ENCODE peak calls at places on chromosomes 5 and 9, in five cellular contexts. K is upper lobe of left lung, G is IMR-90, L is spleen, H is body of pancreas. I is an unnamed sample. For H3K36me3, the result is how much of the 10 kb centered on the place peaks cover.

GRCh38 chr5:168314735-168315411 is 23.4 kb downstream of the WWC1 start:
- DNase-seq in K (no peak), G (peak), L (peak), H (peak), I (no peak)

GRCh38 chr5:1772634-1773033 is 27.0 kb downstream of the MRPL36 start:
- DNase-seq in K (no peak), G (peak), L (no peak), H (no peak), I (peak)

GRCh38 chr9:27487128-27487527 is 37.0 kb upstream of the IFNK start:
- DNase-seq in K (no peak), G (no peak), L (no peak), H (no peak), I (no peak)

GRCh38 chr5:142287973-142288313 is 36.9 kb downstream of the SPRY4 start:
- DNase-seq in K (no peak), G (no peak), L (no peak), H (no peak), I (no peak)

GRCh38 chr9:101397746-101398334 is 578 bp downstream of the MRPL50 start:
- DNase-seq in K (no peak), G (no peak), L (no peak), H (no peak), I (no peak)

GRCh38 chr9:125190371-125190801 is 783 bp upstream of the PPP6C start:
- DNase-seq in K (no peak), G (no peak), L (peak), H (no peak), I (no peak)

GRCh38 chr5:27911216-27911615 is 872.8 kb upstream of the CDH9 start:
- DNase-seq in K (no peak), G (no peak), L (no peak), H (no peak), I (no peak)

GRCh38 chr5:170302729-170303501 is 5.3 kb upstream of the LCP2 start:
- DNase-seq in K (peak), G (no peak), L (peak), H (no peak), I (peak)

GRCh38 chr9:135993840-135994776 is 32.9 kb upstream of the UBAC1 start:
- DNase-seq in K (peak), G (no peak), L (no peak), H (no peak), I (no peak)

GRCh38 chr5:17190799-17191391 is 26.5 kb upstream of the BASP1 start:
- DNase-seq in K (no peak), G (peak), L (no peak), H (no peak), I (no peak)

GRCh38 chr5:125120012-125120411 is 373.6 kb upstream of the ZNF608 start:
- DNase-seq in K (no peak), G (no peak), L (no peak), H (no peak), I (no peak)

GRCh38 chr5:151094861-151095260 is 14.0 kb upstream of the TNIP1 start:
- DNase-seq in K (no peak), G (no peak), L (peak), H (no peak), I (peak)

GRCh38 chr9:28389411-28389810 is 816.1 kb upstream of the C9orf72 start:
- DNase-seq in K (no peak), G (no peak), L (no peak), H (no peak), I (no peak)

GRCh38 chr9:85212209-85212608 is 529.5 kb downstream of the AGTPBP1 start:
- DNase-seq in K (no peak), G (no peak), L (no peak), H (no peak), I (no peak)

GRCh38 chr9:34493972-34494535 is 28.7 kb downstream of the ENHO start:
- DNase-seq in K (no peak), G (peak), L (peak), H (peak), I (no peak)

GRCh38 chr5:19940192-19940591 is 47.8 kb downstream of the CDH18 start:
- DNase-seq in K (no peak), G (no peak), L (no peak), H (no peak), I (no peak)

GRCh38 chr9:96140401-96141180 is 161.4 kb downstream of the HSD17B3 start:
- DNase-seq in K (peak), G (no peak), L (no peak), H (no peak), I (peak)

GRCh38 chr5:157390179-157390923 is 69.7 kb upstream of the NIPAL4 start:
- DNase-seq in K (no peak), G (peak), L (no peak), H (no peak), I (no peak)

GRCh38 chr9:20646656-20647055 is 24.4 kb upstream of the MLLT3 start:
- DNase-seq in K (no peak), G (no peak), L (no peak), H (no peak), I (no peak)

GRCh38 chr9:121398374-121398773 is 28.3 kb upstream of the STOM start:
- DNase-seq in K (no peak), G (peak), L (no peak), H (no peak), I (no peak)

GRCh38 chr5:165227515-165227914 is 1722.1 kb downstream of the MAT2B start:
- DNase-seq in K (no peak), G (no peak), L (no peak), H (no peak), I (no peak)

GRCh38 chr5:88761269-88761880 is 121.6 kb downstream of the MEF2C start:
- DNase-seq in K (no peak), G (peak), L (no peak), H (no peak), I (no peak)

GRCh38 chr5:6632324-6632930 is 417 bp downstream of the NSUN2 start:
- DNase-seq in K (peak), G (no peak), L (no peak), H (no peak), I (peak)

GRCh38 chr9:107969727-107970126 is 480.2 kb upstream of the KLF4 start:
- DNase-seq in K (no peak), G (no peak), L (no peak), H (no peak), I (no peak)

GRCh38 chr5:29005386-29005785 is 1967.0 kb upstream of the CDH9 start:
- DNase-seq in K (no peak), G (no peak), L (no peak), H (no peak), I (no peak)

GRCh38 chr5:172542651-172543131 is 88.4 kb upstream of the SH3PXD2B start:
- DNase-seq in K (peak), G (no peak), L (peak), H (no peak), I (peak)

GRCh38 chr5:42806004-42806700 is 5.5 kb downstream of the SELENOP start:
- DNase-seq in K (no peak), G (no peak), L (no peak), H (no peak), I (no peak)
- H3K36me3 ChIP-seq in K (under half), G (under half), L (under half), H (under half), I (under half)

GRCh38 chr9:128683340-128684064 is 5.5 kb upstream of the SET start:
- DNase-seq in K (no peak), G (peak), L (peak), H (peak), I (no peak)
- TF ChIP-seq POLR2A in K (no peak), G (no peak), L (no peak), H (peak), I (no peak)

GRCh38 chr5:177300236-177300880 is 3.2 kb downstream of the RAB24 start:
- DNase-seq in K (no peak), G (peak), L (peak), H (no peak), I (peak)
- H3K36me3 ChIP-seq in K (under half), G (under half), L (under half), H (under half), I (under half)

GRCh38 chr9:137410891-137411249 is 12.1 kb downstream of the EXD3 start:
- DNase-seq in K (peak), G (no peak), L (no peak), H (no peak), I (no peak)

GRCh38 chr9:137409515-137409914 is 13.4 kb downstream of the EXD3 start:
- DNase-seq in K (peak), G (no peak), L (no peak), H (no peak), I (no peak)

GRCh38 chr9:137411260-137411659 is 11.7 kb downstream of the EXD3 start:
- DNase-seq in K (no peak), G (no peak), L (no peak), H (no peak), I (no peak)

GRCh38 chr9:137412431-137412830 is 10.5 kb downstream of the EXD3 start:
- DNase-seq in K (peak), G (peak), L (no peak), H (no peak), I (no peak)

DNA sequence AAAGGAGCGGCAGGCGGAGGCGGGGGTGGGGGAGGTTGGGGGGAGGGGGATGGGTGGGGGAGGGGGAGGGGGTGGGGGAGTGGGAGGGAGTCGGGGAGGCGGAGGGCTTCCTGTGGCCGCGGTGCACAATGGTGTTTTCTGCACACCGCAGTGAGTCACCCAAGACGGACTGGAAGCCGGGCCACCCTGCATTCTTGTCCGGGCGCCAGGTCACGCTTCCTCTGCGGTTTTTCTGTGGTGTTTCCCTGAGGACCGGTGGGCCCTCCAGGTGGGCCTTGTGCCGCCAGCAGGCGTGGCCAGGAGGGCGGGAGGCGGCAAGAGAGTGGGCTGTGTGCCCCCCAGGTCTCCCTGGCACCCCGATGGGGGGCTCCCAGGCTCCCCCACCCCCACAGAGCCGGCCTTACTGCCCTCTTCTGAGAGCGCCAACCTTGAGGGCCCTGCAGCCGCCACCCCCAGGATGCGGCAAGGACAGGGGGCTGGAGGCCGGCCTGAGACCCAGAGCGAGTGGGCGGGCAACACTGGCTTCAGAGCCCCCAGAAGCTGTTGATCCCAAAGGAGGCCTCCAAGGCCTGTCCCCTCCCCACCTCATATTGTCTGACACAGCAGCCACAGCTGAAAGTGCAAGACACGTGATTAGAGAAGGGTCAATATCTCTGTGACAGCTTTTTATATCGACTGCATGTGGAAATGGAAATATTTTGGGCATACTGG is 11.1 kb downstream of the EXD3 start:
- DNase-seq in K (peak), G (peak), L (peak), H (peak), I (peak)
- TF ChIP-seq POLR2A in K (no peak), G (no peak), L (no peak), H (no peak), I (no peak)

GRCh38 chr5:32245742-32246141 is 67.0 kb downstream of the MTMR12 start:
- DNase-seq in K (no peak), G (no peak), L (no peak), H (no peak), I (no peak)

GRCh38 chr5:32244017-32244416 is 68.7 kb downstream of the MTMR12 start:
- DNase-seq in K (no peak), G (no peak), L (no peak), H (no peak), I (no peak)

GRCh38 chr5:32239385-32239784 is 65.3 kb upstream of the GOLPH3 start:
- DNase-seq in K (no peak), G (no peak), L (no peak), H (no peak), I (no peak)

DNA sequence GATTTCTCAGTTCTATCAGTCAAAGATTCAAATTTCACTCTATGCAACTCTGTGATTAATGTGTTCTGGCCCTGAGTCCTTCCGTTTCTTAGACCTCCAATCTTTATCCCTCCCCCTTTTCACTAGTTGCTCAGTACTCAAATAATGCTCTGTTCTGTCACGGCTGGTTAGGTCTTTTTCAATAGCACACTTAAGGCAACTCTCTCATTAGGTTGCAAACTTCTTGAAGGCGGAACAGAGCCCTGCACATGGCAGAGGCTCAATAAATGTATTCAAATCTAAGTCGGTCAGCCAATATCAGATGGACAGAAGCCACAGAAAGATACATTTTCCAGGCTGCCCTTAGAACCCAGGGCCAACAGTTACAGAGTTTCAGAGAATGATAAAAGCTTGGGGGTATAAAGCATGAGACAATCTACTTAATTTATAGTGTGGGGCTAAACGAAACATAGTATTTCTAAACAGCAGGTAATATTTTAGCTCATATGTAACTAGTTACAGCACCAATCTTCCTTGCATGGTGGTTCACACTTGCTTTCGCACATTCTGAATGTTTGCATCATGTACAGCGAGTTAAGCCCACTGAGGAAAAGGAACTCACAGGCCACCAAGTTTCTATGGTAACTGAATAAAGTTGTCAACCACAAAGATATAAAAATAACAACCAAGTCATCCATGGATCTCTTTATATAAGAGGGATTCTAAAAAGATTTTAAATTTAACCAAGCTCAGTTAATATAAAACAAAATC is 67.1 kb upstream of the GOLPH3 start:
- DNase-seq in K (no peak), G (no peak), L (no peak), H (no peak), I (no peak)
- H3K36me3 ChIP-seq in K (under half), G (under half), L (under half), H (under half), I (under half)

GRCh38 chr9:129382281-129383004 is 204.4 kb upstream of the IER5L start:
- DNase-seq in K (no peak), G (no peak), L (no peak), H (peak), I (peak)

GRCh38 chr9:129383005-129383414 is 204.9 kb upstream of the IER5L start:
- DNase-seq in K (no peak), G (no peak), L (no peak), H (peak), I (peak)

GRCh38 chr9:129384887-129385614 is 207.0 kb upstream of the IER5L start:
- DNase-seq in K (no peak), G (no peak), L (no peak), H (no peak), I (peak)

GRCh38 chr9:129384138-129384886 is 206.3 kb upstream of the IER5L start:
- DNase-seq in K (no peak), G (no peak), L (no peak), H (no peak), I (peak)

DNA sequence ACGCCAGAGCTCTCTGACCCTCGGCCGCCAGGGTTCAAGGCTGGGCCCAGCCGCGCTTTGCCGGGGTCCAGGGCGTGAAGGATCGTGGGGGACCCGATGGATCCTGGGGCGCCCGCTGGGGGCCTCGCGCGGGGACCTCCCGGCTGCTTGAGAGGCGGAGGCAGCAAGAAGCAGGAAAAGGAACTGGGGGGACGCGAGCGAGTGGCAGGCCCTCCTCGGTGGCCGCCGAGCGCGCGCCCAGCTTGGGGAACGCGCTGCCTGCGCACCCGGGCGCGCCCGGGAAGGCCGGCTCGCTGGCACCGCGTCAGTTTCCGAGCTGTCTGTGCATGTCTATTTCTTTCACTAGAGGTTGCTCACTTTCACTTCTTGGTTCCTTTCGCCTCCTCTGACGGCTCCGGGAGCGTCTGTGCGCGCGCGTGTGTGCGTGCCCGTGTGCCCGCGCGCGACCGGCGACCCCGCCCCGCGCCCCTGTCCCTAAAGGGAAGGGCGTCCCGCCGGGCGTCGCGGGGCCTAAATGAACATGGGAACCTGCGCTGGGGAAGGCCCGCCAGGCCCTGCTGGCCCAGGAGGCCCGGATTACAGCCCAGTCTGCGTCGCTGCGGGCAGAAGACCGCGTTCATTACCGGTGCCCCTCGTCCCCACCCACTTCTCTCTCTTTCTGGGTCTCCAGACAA is 205.5 kb upstream of the IER5L start:
- DNase-seq in K (peak), G (peak), L (peak), H (peak), I (peak)
- TF ChIP-seq POLR2A in K (peak), G (no peak), L (no peak), H (peak), I (no peak)

DNA sequence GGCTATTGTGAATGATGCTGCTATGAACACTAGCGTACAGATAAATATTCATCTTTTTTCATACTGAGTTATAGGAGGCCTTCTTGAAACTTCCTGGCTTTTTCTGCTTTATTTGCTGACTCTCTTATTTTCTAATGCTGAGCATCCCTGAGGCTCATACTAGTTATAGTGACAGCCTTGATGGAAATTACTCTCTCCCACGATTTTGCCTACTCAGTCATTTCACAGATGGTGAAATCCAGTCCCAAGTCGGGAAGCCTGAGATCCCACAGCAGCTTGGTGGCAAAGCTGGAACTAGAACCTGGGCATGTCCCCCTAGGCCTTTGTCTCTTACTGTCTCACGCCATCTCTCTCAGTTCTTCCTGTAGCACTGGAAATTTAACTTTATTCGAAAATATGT is 22.4 kb downstream of the NANS start:
- DNase-seq in K (no peak), G (no peak), L (peak), H (no peak), I (no peak)
- H3K36me3 ChIP-seq in K (under half), G (under half), L (half or more), H (under half), I (under half)

DNA sequence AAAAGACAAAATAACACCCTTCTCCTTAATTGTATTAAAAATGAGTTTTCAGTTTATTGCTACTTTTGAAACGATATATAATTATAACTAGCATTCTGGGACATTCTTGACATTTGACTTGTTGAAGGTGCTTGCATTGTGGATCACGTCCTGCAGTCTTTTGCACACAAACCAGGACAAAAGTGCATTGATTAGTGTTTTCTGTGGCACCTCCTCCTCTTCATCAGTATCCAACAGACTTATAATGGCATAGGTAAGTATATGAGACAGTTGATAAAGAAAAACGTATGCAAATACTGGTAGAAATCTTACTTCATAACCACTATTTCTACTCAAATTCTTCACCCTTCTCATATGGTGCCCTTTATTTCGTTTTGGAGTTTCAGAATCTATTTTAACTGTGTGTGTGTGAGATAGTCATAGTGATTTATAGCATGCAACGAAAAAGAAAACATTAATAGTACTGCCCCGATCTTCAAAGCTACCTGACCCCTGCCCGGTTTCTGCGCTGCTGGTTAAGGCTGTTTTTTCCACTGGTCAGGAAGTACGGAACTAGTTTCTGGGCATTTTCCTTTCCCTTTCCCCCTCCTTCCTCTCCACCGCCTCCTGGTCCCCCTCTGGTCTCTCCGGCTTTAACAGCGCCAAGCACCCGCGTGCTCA is 639 bp upstream of the RASA1 start:
- DNase-seq in K (no peak), G (no peak), L (no peak), H (no peak), I (no peak)
- TF ChIP-seq POLR2A in K (no peak), G (no peak), L (no peak), H (no peak), I (no peak)

GRCh38 chr5:131613423-131613822 is 21.6 kb downstream of the RAPGEF6 start:
- DNase-seq in K (no peak), G (no peak), L (no peak), H (no peak), I (no peak)
- H3K36me3 ChIP-seq in K (under half), G (under half), L (under half), H (under half), I (under half)